ENCODE peak calls at places on chromosomes 3 and 15, in four cellular contexts. One of them, this sample, is unnamed.
A peak's percentile ranks its signal among the peaks of the same experiment; 100 is the strongest.

GRCh38 chr3:152997526-152997925 is 162.6 kb downstream of the P2RY1 start:
- DNase-seq in IMR-90: no peak
- DNase-seq in chondrocyte: no peak
- DNase-seq in neural crest cell: no peak
- DNase-seq in this sample: no peak

GRCh38 chr3:195570912-195571311 is 12.8 kb downstream of the APOD start:
- DNase-seq in IMR-90: no peak
- DNase-seq in chondrocyte: no peak
- DNase-seq in neural crest cell: no peak
- DNase-seq in this sample: no peak

GRCh38 chr3:173096994-173097785 is 43.8 kb downstream of the SPATA16 start:
- DNase-seq in IMR-90: peak; percentile 2
- DNase-seq in chondrocyte: no peak
- DNase-seq in neural crest cell: no peak
- DNase-seq in this sample: peak; percentile 13

GRCh38 chr3:10950476-10951294 is 41.9 kb upstream of the SLC6A1 start:
- DNase-seq in IMR-90: peak; percentile 42
- DNase-seq in chondrocyte: no peak
- DNase-seq in neural crest cell: peak; percentile 36
- DNase-seq in this sample: peak; percentile 50

GRCh38 chr3:117565777-117566176 is 856.2 kb downstream of the TUSC7 start:
- DNase-seq in IMR-90: no peak
- DNase-seq in chondrocyte: no peak
- DNase-seq in neural crest cell: no peak
- DNase-seq in this sample: no peak

GRCh38 chr3:44890258-44890657 is 15.8 kb downstream of the TGM4 start:
- DNase-seq in IMR-90: peak; percentile 31
- DNase-seq in chondrocyte: no peak
- DNase-seq in neural crest cell: no peak
- DNase-seq in this sample: no peak

GRCh38 chr15:84605225-84605882 is 4.5 kb downstream of the ZSCAN2 start:
- DNase-seq in IMR-90: peak; percentile 14
- DNase-seq in chondrocyte: no peak
- DNase-seq in neural crest cell: no peak
- DNase-seq in this sample: no peak

GRCh38 chr15:78932216-78932808 is 12.5 kb downstream of the CTSH start:
- DNase-seq in IMR-90: no peak
- DNase-seq in chondrocyte: peak; percentile 66
- DNase-seq in neural crest cell: no peak
- DNase-seq in this sample: no peak

GRCh38 chr15:65767895-65768294 is 24.2 kb downstream of the DENND4A start:
- DNase-seq in IMR-90: no peak
- DNase-seq in chondrocyte: no peak
- DNase-seq in neural crest cell: no peak
- DNase-seq in this sample: no peak

GRCh38 chr3:119619094-119619493 is 21.4 kb downstream of the PLA1A start:
- DNase-seq in IMR-90: no peak
- DNase-seq in chondrocyte: no peak
- DNase-seq in neural crest cell: no peak
- DNase-seq in this sample: peak; percentile 18

GRCh38 chr3:154745925-154746324 is 315.9 kb upstream of the GPR149 start:
- DNase-seq in IMR-90: no peak
- DNase-seq in chondrocyte: no peak
- DNase-seq in neural crest cell: no peak
- DNase-seq in this sample: peak; percentile 26

GRCh38 chr3:98897701-98898100 is 3.8 kb downstream of the DCBLD2 start:
- DNase-seq in IMR-90: no peak
- DNase-seq in chondrocyte: no peak
- DNase-seq in neural crest cell: no peak
- DNase-seq in this sample: no peak

GRCh38 chr15:59819047-59819446 is 129.9 kb upstream of the BNIP2 start:
- DNase-seq in IMR-90: no peak
- DNase-seq in chondrocyte: no peak
- DNase-seq in neural crest cell: no peak
- DNase-seq in this sample: no peak
- TF ChIP-seq CTCF in IMR-90: no peak
- TF ChIP-seq CTCF in chondrocyte: no peak
- TF ChIP-seq CTCF in neural crest cell: no peak
- TF ChIP-seq CTCF in this sample: no peak

GRCh38 chr15:43903864-43904290 is 77.1 kb downstream of the WDR76 start:
- DNase-seq in IMR-90: peak; percentile 58
- DNase-seq in chondrocyte: no peak
- DNase-seq in neural crest cell: peak; percentile 89
- DNase-seq in this sample: peak; percentile 77

GRCh38 chr15:43899928-43900327 is 73.1 kb downstream of the WDR76 start:
- DNase-seq in IMR-90: no peak
- DNase-seq in chondrocyte: no peak
- DNase-seq in neural crest cell: no peak
- DNase-seq in this sample: no peak

GRCh38 chr15:43901485-43901884 is 74.7 kb downstream of the WDR76 start:
- DNase-seq in IMR-90: no peak
- DNase-seq in chondrocyte: no peak
- DNase-seq in neural crest cell: no peak
- DNase-seq in this sample: no peak

GRCh38 chr15:43896543-43896942 is 69.7 kb downstream of the WDR76 start:
- DNase-seq in IMR-90: no peak
- DNase-seq in chondrocyte: no peak
- DNase-seq in neural crest cell: no peak
- DNase-seq in this sample: no peak

GRCh38 chr15:43900964-43901363 is 74.2 kb downstream of the WDR76 start:
- DNase-seq in IMR-90: no peak
- DNase-seq in chondrocyte: no peak
- DNase-seq in neural crest cell: no peak
- DNase-seq in this sample: no peak
- TF ChIP-seq CTCF in IMR-90: no peak
- TF ChIP-seq CTCF in chondrocyte: no peak
- TF ChIP-seq CTCF in neural crest cell: no peak
- TF ChIP-seq CTCF in this sample: no peak

GRCh38 chr15:73239564-73240208 is 129.1 kb downstream of the HCN4 start:
- DNase-seq in IMR-90: peak; percentile 8
- DNase-seq in chondrocyte: no peak
- DNase-seq in neural crest cell: no peak
- DNase-seq in this sample: peak; percentile 6
- TF ChIP-seq CTCF in IMR-90: peak; percentile 40
- TF ChIP-seq CTCF in chondrocyte: peak; percentile 63
- TF ChIP-seq CTCF in neural crest cell: peak; percentile 20
- TF ChIP-seq CTCF in this sample: no peak

GRCh38 chr15:89127054-89127702 is 38.9 kb downstream of the ABHD2 start:
- DNase-seq in IMR-90: peak; percentile 29
- DNase-seq in chondrocyte: no peak
- DNase-seq in neural crest cell: no peak
- DNase-seq in this sample: peak; percentile 30
- TF ChIP-seq CTCF in IMR-90: peak; percentile 24
- TF ChIP-seq CTCF in chondrocyte: peak; percentile 15
- TF ChIP-seq CTCF in neural crest cell: no peak
- TF ChIP-seq CTCF in this sample: no peak

GRCh38 chr3:53161345-53161819 is 373 bp downstream of the PRKCD start:
- DNase-seq in IMR-90: no peak
- DNase-seq in chondrocyte: no peak
- DNase-seq in neural crest cell: no peak
- DNase-seq in this sample: no peak

GRCh38 chr3:53159415-53160135 is 1.4 kb upstream of the PRKCD start:
- DNase-seq in IMR-90: no peak
- DNase-seq in chondrocyte: no peak
- DNase-seq in neural crest cell: no peak
- DNase-seq in this sample: no peak

GRCh38 chr3:53160660-53161344 is at the start of gene PRKCD:
- DNase-seq in IMR-90: peak; percentile 78
- DNase-seq in chondrocyte: peak; percentile 90
- DNase-seq in neural crest cell: peak; percentile 39
- DNase-seq in this sample: peak; percentile 90

GRCh38 chr3:53158700-53159414 is 2.2 kb upstream of the PRKCD start:
- DNase-seq in IMR-90: no peak
- DNase-seq in chondrocyte: no peak
- DNase-seq in neural crest cell: no peak
- DNase-seq in this sample: no peak

DNA sequence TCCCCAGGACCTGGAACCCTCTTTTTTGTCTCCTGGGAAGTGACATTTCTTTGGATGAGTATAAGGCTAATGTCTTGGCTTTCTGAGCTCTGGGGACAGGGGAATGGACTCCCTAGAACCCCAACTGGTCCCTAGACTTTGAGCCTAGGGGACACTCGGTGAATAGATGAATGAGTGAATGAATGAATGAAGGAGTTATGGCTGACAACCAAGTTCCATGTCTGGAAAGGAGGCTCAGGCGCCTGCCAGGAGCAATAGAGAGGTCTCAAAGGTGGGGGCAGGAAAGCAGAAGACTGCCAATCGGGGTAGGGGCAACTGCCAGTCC is 712 bp upstream of the PRKCD start:
- DNase-seq in IMR-90: no peak
- DNase-seq in chondrocyte: no peak
- DNase-seq in neural crest cell: no peak
- DNase-seq in this sample: no peak
- TF ChIP-seq CTCF in IMR-90: no peak
- TF ChIP-seq CTCF in chondrocyte: no peak
- TF ChIP-seq CTCF in neural crest cell: no peak
- TF ChIP-seq CTCF in this sample: no peak

GRCh38 chr15:95284933-95285401 is 1045.5 kb upstream of the NR2F2 start:
- DNase-seq in IMR-90: peak; percentile 70
- DNase-seq in chondrocyte: no peak
- DNase-seq in neural crest cell: no peak
- DNase-seq in this sample: no peak
- TF ChIP-seq CTCF in IMR-90: peak; percentile 33
- TF ChIP-seq CTCF in chondrocyte: peak; percentile 74
- TF ChIP-seq CTCF in neural crest cell: peak; percentile 53
- TF ChIP-seq CTCF in this sample: no peak

GRCh38 chr3:42839616-42840015 is 30.4 kb downstream of the ACKR2 start:
- DNase-seq in IMR-90: peak; percentile 71
- DNase-seq in chondrocyte: no peak
- DNase-seq in neural crest cell: peak; percentile 35
- DNase-seq in this sample: peak; percentile 69
- TF ChIP-seq CTCF in IMR-90: peak; percentile 78
- TF ChIP-seq CTCF in chondrocyte: peak; percentile 82
- TF ChIP-seq CTCF in neural crest cell: peak; percentile 77
- TF ChIP-seq CTCF in this sample: peak; percentile 77